ENCODE peak calls at places on chromosomes 12 and 14, in eight cellular contexts. H is neuronal stem cell; U is fibroblast of lung; Y is left ventricle myocardium inferior; J is CD8-positive, alpha-beta memory T cell; S is tibial nerve; M is ascending aorta; W is effector memory CD4-positive, alpha-beta T cell. G is an unnamed sample.
A peak's percentile ranks its signal among the peaks of the same experiment; 100 is the strongest.

GRCh38 chr12:15808250-15808971 is 19.2 kb upstream of the EPS8 start:
- DNase-seq in H (no peak), W (no peak), M (no peak), Y (no peak), S (no peak), J (no peak), U (peak; percentile 58), G (peak; percentile 69)

GRCh38 chr14:97851438-97851995 is 1054.3 kb downstream of the VRK1 start:
- DNase-seq in Y (no peak), S (no peak), M (no peak), H (no peak), U (no peak), J (no peak), W (no peak), G (no peak)

GRCh38 chr14:29927596-29928341 is at the start of gene PRKD1:
- DNase-seq in U (peak; percentile 76), S (peak; percentile 18), W (no peak), M (peak; percentile 77), J (no peak), H (peak; percentile 57), Y (peak; percentile 63), G (peak; percentile 85)

GRCh38 chr12:121110211-121110940 is 22.3 kb upstream of the P2RX7 start:
- DNase-seq in S (peak; percentile 68), W (peak; percentile 30), Y (peak; percentile 41), J (peak; percentile 47), M (peak; percentile 79), H (peak; percentile 73), U (peak; percentile 41), G (peak; percentile 87)

GRCh38 chr12:8844665-8845064 is 22.2 kb downstream of the A2ML1 start:
- DNase-seq in U (peak; percentile 36), J (no peak), W (no peak), M (no peak), H (no peak), S (peak; percentile 51), Y (peak; percentile 74), G (peak; percentile 9)

GRCh38 chr14:64215978-64216377 is 78.2 kb downstream of the ESR2 start:
- DNase-seq in H (no peak), J (no peak), U (no peak), M (no peak), S (no peak), Y (no peak), W (no peak), G (no peak)

GRCh38 chr12:79658221-79658620 is 32.5 kb downstream of the PAWR start:
- DNase-seq in Y (no peak), S (no peak), H (no peak), W (no peak), M (no peak), J (no peak), U (peak; percentile 60), G (peak; percentile 41)

GRCh38 chr12:117098361-117099217 is 627 bp downstream of the TESC start:
- DNase-seq in U (no peak), W (no peak), J (no peak), S (no peak), H (no peak), M (no peak), Y (no peak), G (peak; percentile 13)

GRCh38 chr14:98634043-98634820 is 637.8 kb downstream of the BCL11B start:
- DNase-seq in S (no peak), H (no peak), U (no peak), M (no peak), J (no peak), Y (no peak), W (no peak), G (no peak)

GRCh38 chr12:27924350-27925140 is 48.0 kb downstream of the PTHLH start:
- DNase-seq in Y (no peak), J (no peak), U (peak; percentile 41), S (no peak), W (no peak), H (no peak), M (no peak), G (no peak)

GRCh38 chr12:2332266-2332665 is 279.5 kb downstream of the CACNA1C start:
- DNase-seq in S (no peak), J (no peak), M (no peak), H (no peak), Y (no peak), U (peak; percentile 71), W (no peak), G (peak; percentile 49)

GRCh38 chr12:110688446-110689001 is 391 bp downstream of the HVCN1 start:
- DNase-seq in W (no peak), S (no peak), U (no peak), H (peak; percentile 14), M (no peak), J (no peak), Y (no peak), G (no peak)

GRCh38 chr14:70822706-70823185 is 13.4 kb upstream of the MAP3K9 start:
- DNase-seq in H (peak; percentile 58), W (no peak), S (no peak), Y (peak; percentile 43), M (peak; percentile 71), U (peak; percentile 30), J (no peak), G (peak; percentile 70)

GRCh38 chr12:131620520-131620919 is 90.4 kb upstream of the SFSWAP start:
- DNase-seq in U (no peak), W (no peak), H (no peak), S (no peak), M (no peak), J (no peak), Y (no peak), G (no peak)

GRCh38 chr12:121033625-121034349 is 5.3 kb downstream of the OASL start:
- DNase-seq in J (peak; percentile 78), S (no peak), U (peak; percentile 51), H (no peak), Y (no peak), M (no peak), W (peak; percentile 62), G (peak; percentile 21)

GRCh38 chr12:119169150-119169549 is 9.6 kb upstream of the HSPB8 start:
- DNase-seq in H (no peak), Y (no peak), U (no peak), M (no peak), W (no peak), J (no peak), S (no peak), G (no peak)

GRCh38 chr12:45670339-45671065 is 59.0 kb upstream of the ARID2 start:
- DNase-seq in H (no peak), U (no peak), M (no peak), J (peak; percentile 44), W (no peak), S (no peak), Y (no peak), G (no peak)

GRCh38 chr14:76312821-76313220 is 63.1 kb upstream of the ESRRB start:
- DNase-seq in S (no peak), Y (no peak), M (no peak), W (no peak), J (no peak), H (no peak), U (no peak), G (no peak)

GRCh38 chr14:100673807-100674154 is 52.9 kb upstream of the DLK1 start:
- DNase-seq in S (no peak), W (no peak), H (no peak), M (no peak), Y (no peak), U (no peak), J (no peak), G (no peak)

GRCh38 chr12:79344855-79345840 is 345.6 kb downstream of the PAWR start:
- DNase-seq in M (no peak), H (peak; percentile 15), S (peak; percentile 12), W (no peak), Y (no peak), U (peak; percentile 35), J (no peak), G (peak; percentile 56)

GRCh38 chr12:26188132-26188531 is 7.2 kb upstream of the SSPN start:
- DNase-seq in H (no peak), J (no peak), W (no peak), S (no peak), Y (no peak), U (peak; percentile 90), M (no peak), G (peak; percentile 81)

GRCh38 chr12:106133136-106134087 is 5.3 kb downstream of the NUAK1 start:
- DNase-seq in M (no peak), U (peak; percentile 81), S (no peak), J (no peak), H (no peak), W (no peak), Y (no peak), G (no peak)
- H3K4me1 ChIP-seq in M (peaks cover 44% of the 10 kb centered on the region), U (peaks cover 28% of the 10 kb centered on the region), S (no peaks in the 10 kb centered on the region), J (peaks cover 5% of the 10 kb centered on the region), H (peaks cover 44% of the 10 kb centered on the region), W (peaks cover 8% of the 10 kb centered on the region), Y (peaks cover 97% of the 10 kb centered on the region), G (peaks cover 68% of the 10 kb centered on the region)

GRCh38 chr14:35333797-35334743 is 41.9 kb downstream of the PSMA6 start:
- DNase-seq in H (no peak), S (no peak), M (no peak), J (peak; percentile 53), W (peak; percentile 9), Y (no peak), U (no peak), G (no peak)
- H3K4me3 ChIP-seq in H (no peak overlapping the region), S (no peak overlapping the region), M (no peak overlapping the region), J (peak overlapping the region; percentile 7), W (no peak overlapping the region), Y (no peak overlapping the region), U (no peak overlapping the region), G (no peak overlapping the region)

GRCh38 chr14:24974591-24975374 is 75.2 kb downstream of the STXBP6 start:
- DNase-seq in M (no peak), H (no peak), S (no peak), Y (no peak), J (no peak), U (no peak), W (no peak), G (no peak)

GRCh38 chr14:24976599-24976998 is 73.3 kb downstream of the STXBP6 start:
- DNase-seq in M (no peak), Y (no peak), S (no peak), J (no peak), U (no peak), W (no peak), H (no peak), G (no peak)

GRCh38 chr14:24972844-24973243 is 77.1 kb downstream of the STXBP6 start:
- DNase-seq in S (no peak), H (no peak), W (no peak), Y (no peak), U (no peak), J (no peak), M (no peak), G (no peak)

GRCh38 chr14:24978862-24979724 is 70.9 kb downstream of the STXBP6 start:
- DNase-seq in Y (no peak), S (no peak), H (no peak), U (peak; percentile 68), J (no peak), M (no peak), W (no peak), G (no peak)

GRCh38 chr14:24975393-24975792 is 74.6 kb downstream of the STXBP6 start:
- DNase-seq in W (no peak), M (no peak), S (no peak), H (no peak), Y (no peak), J (no peak), U (no peak), G (no peak)
- H3K4me1 ChIP-seq in W (no peaks in the 10 kb centered on the region), M (no peaks in the 10 kb centered on the region), S (no peaks in the 10 kb centered on the region), H (no peaks in the 10 kb centered on the region), Y (peaks cover 74% of the 10 kb centered on the region), J (no peaks in the 10 kb centered on the region), U (no peaks in the 10 kb centered on the region), G (peaks cover 13% of the 10 kb centered on the region)

DNA sequence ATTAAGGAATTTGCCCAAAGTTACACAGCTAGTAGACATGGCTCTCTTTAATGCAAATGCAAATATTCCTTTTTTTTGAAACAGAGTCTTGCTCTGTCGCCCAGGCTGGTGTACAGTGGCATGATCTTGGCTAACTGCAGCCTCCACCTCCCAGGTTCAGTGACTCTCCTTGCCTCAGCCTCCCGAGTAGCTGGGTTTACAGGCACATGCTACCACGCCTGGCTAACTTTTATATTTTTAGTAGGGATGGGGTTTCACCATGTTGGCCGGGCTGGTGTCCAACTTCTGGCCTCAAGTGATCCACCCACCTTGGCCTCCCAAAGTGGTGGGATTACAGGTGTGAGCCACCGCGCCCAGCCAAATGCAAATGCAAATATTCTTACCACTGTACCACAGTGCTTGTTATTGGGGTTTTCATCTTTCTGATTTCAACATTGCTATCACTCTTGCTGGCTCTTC is 24.5 kb upstream of the HIGD1C start:
- DNase-seq in M (no peak), H (no peak), Y (no peak), S (no peak), J (no peak), U (no peak), W (no peak), G (no peak)
- H3K4me3 ChIP-seq in M (peak overlapping the region; percentile 80), H (no peak overlapping the region), Y (peak overlapping the region; percentile 88), S (peak overlapping the region; percentile 60), J (no peak overlapping the region), U (peak overlapping the region; percentile 92), W (no peak overlapping the region), G (peak overlapping the region; percentile 99)